ENCODE peak calls at places on chromosomes 2 and 18, in nine cellular contexts. L is upper lobe of right lung, K is body of pancreas, R is tibial nerve, Y is prostate gland, B is cardiac muscle cell, O is GM23338, P is HCT116, G is heart left ventricle. E is an unnamed sample.

GRCh38 chr2:190765386-190766173 is 115.0 kb upstream of the GLS start:
- DNase-seq in P (peak; percentile 8), G (no peak), Y (no peak), O (no peak), R (no peak), L (no peak), B (peak; percentile 71), K (no peak), E (no peak)

GRCh38 chr2:175004980-175005832 is at the start of gene CHN1:
- DNase-seq in K (peak; percentile 72), O (peak; percentile 90), Y (peak; percentile 19), P (no peak), G (peak; percentile 92), L (peak; percentile 87), B (peak; percentile 55), R (peak; percentile 49), E (peak; percentile 68)

GRCh38 chr18:35827275-35827929 is 145.1 kb upstream of the RMP24 start:
- DNase-seq in O (peak; percentile 97), K (no peak), P (no peak), G (no peak), B (no peak), Y (no peak), R (no peak), L (no peak), E (no peak)

GRCh38 chr2:189104926-189105325 is 74.6 kb downstream of the COL5A2 start:
- DNase-seq in Y (no peak), K (no peak), R (no peak), L (no peak), P (no peak), B (peak; percentile 43), O (no peak), G (no peak), E (no peak)

GRCh38 chr2:221200184-221200839 is 371.8 kb downstream of the EPHA4 start:
- DNase-seq in R (no peak), K (no peak), L (no peak), Y (no peak), O (peak; percentile 44), P (no peak), B (no peak), G (no peak), E (no peak)

GRCh38 chr2:70919672-70920366 is 15.9 kb upstream of the ATP6V1B1 start:
- DNase-seq in L (peak; percentile 88), B (peak; percentile 86), K (peak; percentile 91), P (peak; percentile 54), R (peak; percentile 45), O (peak; percentile 94), Y (peak; percentile 81), G (peak; percentile 78), E (peak; percentile 85)

GRCh38 chr18:22432672-22433137 is 15.0 kb upstream of the CTAGE1 start:
- DNase-seq in B (peak; percentile 97), O (no peak), R (peak; percentile 16), P (peak; percentile 26), K (peak; percentile 91), G (peak; percentile 84), Y (no peak), L (no peak), E (peak; percentile 96)

GRCh38 chr2:98299506-98299905 is 46.8 kb upstream of the CNGA3 start:
- DNase-seq in O (no peak), L (no peak), K (no peak), B (no peak), P (no peak), R (no peak), G (no peak), Y (no peak), E (no peak)

GRCh38 chr2:171836151-171836910 is 57.7 kb downstream of the SLC25A12 start:
- DNase-seq in O (no peak), B (peak; percentile 33), L (no peak), G (no peak), P (no peak), K (no peak), Y (no peak), R (no peak), E (no peak)

DNA sequence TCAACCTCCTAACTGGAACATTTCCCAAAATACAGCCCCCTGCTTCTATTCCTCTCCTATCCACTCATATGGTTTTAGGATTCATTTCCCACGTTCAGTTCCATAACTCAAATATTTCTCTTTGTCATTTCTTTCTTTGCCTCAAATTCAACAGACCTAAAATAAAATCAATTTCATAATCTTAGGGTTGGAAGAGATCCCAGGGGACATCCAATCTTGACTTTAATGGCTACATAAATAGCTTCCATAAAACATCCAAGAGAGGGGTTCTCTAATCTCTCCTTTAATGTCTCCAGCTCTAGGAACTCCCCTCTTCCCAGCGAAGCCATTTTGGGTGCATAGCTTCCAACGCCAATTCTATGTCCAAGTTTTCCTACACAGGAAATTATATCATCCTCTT is 33.8 kb downstream of the RBKS start:
- DNase-seq in R (no peak), K (no peak), G (no peak), L (no peak), P (no peak), O (no peak), Y (no peak), B (no peak), E (no peak)
- H3K4me1 ChIP-seq in R (no peaks in the 10 kb centered on the region), K (peaks cover 9% of the 10 kb centered on the region), G (no peaks in the 10 kb centered on the region), L (no peaks in the 10 kb centered on the region), P (no peaks in the 10 kb centered on the region), O (no peaks in the 10 kb centered on the region), Y (no peaks in the 10 kb centered on the region), B (no peaks in the 10 kb centered on the region), E (no peaks in the 10 kb centered on the region)

GRCh38 chr2:173590278-173590811 is 235.7 kb downstream of the CDCA7 start:
- DNase-seq in R (no peak), L (peak; percentile 70), Y (no peak), G (peak; percentile 89), B (peak; percentile 81), P (peak; percentile 96), O (no peak), K (peak; percentile 60), E (peak; percentile 65)
- H3K27ac ChIP-seq in R (no peak overlapping the region), L (no peak overlapping the region), Y (no peak overlapping the region), G (peak overlapping the region; percentile 42), B (no peak overlapping the region), P (peak overlapping the region; percentile 65), O (no peak overlapping the region), K (peak overlapping the region; percentile 51), E (no peak overlapping the region)

GRCh38 chr2:72934683-72935610 is 17.6 kb downstream of the EMX1 start:
- DNase-seq in P (peak; percentile 23), O (peak; percentile 67), L (peak; percentile 58), Y (no peak), B (no peak), K (peak; percentile 66), R (no peak), G (no peak), E (no peak)
- TF ChIP-seq CTCF in P (peak; percentile 77), O (peak; percentile 82), L (peak; percentile 14), Y (no peak), B (no peak), K (peak; percentile 51), R (peak; percentile 6), G (peak; percentile 23), E (no peak)

DNA sequence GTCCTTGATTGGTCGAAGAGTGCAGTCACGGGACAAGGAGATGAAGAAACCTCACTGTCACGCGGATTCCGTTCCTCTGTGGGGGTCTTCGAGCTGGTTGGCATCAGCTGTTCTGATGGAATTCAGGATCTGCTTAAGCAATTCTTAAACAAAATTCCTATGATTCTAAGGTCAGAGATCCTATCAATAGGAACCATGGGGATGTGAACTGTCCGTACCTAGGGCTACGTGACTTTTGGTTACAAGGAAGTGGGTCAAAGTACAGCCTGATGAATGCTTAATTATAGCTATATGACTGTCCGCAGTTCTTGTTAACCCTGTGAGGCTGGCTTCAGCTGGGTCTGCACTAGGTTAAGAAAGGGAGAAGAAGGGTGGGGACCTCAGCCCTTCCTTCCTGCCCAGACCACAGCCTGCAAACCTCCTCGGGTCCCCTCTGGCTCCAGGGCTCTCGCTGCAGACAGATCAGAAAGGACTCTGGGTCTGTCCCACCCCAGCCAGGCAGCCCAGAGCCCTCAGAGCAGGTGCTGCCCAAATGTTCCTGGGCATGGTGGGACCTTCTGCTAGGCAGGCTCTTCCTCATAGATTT is 44.2 kb upstream of the TAF1B start:
- DNase-seq in B (no peak), Y (no peak), G (peak; percentile 22), O (no peak), K (no peak), R (no peak), L (no peak), P (no peak), E (no peak)
- H3K4me1 ChIP-seq in B (peaks cover 6% of the 10 kb centered on the region), Y (peaks cover 4% of the 10 kb centered on the region), G (no peaks in the 10 kb centered on the region), O (no peaks in the 10 kb centered on the region), K (peaks cover 31% of the 10 kb centered on the region), R (peaks cover 41% of the 10 kb centered on the region), L (peaks cover 13% of the 10 kb centered on the region), P (peaks cover 31% of the 10 kb centered on the region), E (no peaks in the 10 kb centered on the region)

GRCh38 chr2:229429529-229430067 is 158.5 kb upstream of the PID1 start:
- DNase-seq in B (no peak), K (no peak), O (no peak), Y (no peak), G (no peak), P (no peak), R (no peak), L (no peak), E (no peak)
- H3K27ac ChIP-seq in B (no peak overlapping the region), K (no peak overlapping the region), O (no peak overlapping the region), Y (no peak overlapping the region), G (no peak overlapping the region), P (no peak overlapping the region), R (peak overlapping the region; percentile 46), L (no peak overlapping the region), E (peak overlapping the region; percentile 47)

GRCh38 chr2:120934891-120935338 is 199.2 kb downstream of the GLI2 start:
- DNase-seq in B (peak; percentile 63), O (no peak), Y (peak; percentile 79), L (no peak), G (no peak), K (no peak), P (peak; percentile 69), R (no peak), E (peak; percentile 83)

GRCh38 chr2:120938132-120938771 is 202.6 kb downstream of the GLI2 start:
- DNase-seq in R (no peak), Y (no peak), L (no peak), B (peak; percentile 49), G (no peak), P (no peak), K (no peak), O (no peak), E (no peak)

GRCh38 chr2:120937736-120938131 is 202.1 kb downstream of the GLI2 start:
- DNase-seq in O (no peak), P (no peak), Y (no peak), L (no peak), K (no peak), R (no peak), B (peak; percentile 94), G (no peak), E (no peak)

GRCh38 chr2:120935339-120936313 is 200.0 kb downstream of the GLI2 start:
- DNase-seq in Y (peak; percentile 64), B (peak; percentile 59), O (no peak), K (peak; percentile 38), L (no peak), G (no peak), R (no peak), P (no peak), E (no peak)

GRCh38 chr2:120936476-120937334 is 201.0 kb downstream of the GLI2 start:
- DNase-seq in K (no peak), G (no peak), Y (no peak), B (no peak), P (no peak), O (no peak), L (no peak), R (no peak), E (no peak)
- TF ChIP-seq CTCF in K (no peak), G (no peak), Y (no peak), B (no peak), P (no peak), O (no peak), L (no peak), R (no peak), E (no peak)

GRCh38 chr18:9120796-9121195 is 15.8 kb upstream of the ANKRD12 start:
- DNase-seq in R (no peak), P (no peak), G (no peak), Y (no peak), K (no peak), B (no peak), O (no peak), L (no peak), E (no peak)
- H3K4me1 ChIP-seq in R (peaks cover 71% of the 10 kb centered on the region), P (peaks cover 27% of the 10 kb centered on the region), G (peaks cover 28% of the 10 kb centered on the region), Y (no peaks in the 10 kb centered on the region), K (peaks cover 34% of the 10 kb centered on the region), B (peaks cover 21% of the 10 kb centered on the region), O (peaks cover 20% of the 10 kb centered on the region), L (peaks cover 49% of the 10 kb centered on the region), E (no peaks in the 10 kb centered on the region)